ENCODE peak calls at places on chromosome 2, in nine cellular contexts. One of them, this sample, is unnamed.

GRCh38 chr2:166106431-166107015 is 21.3 kb downstream of the SCN1A start:
- DNase-seq in NCI-H1092: peak; percentile 10
- DNase-seq in T-helper 9 cell: no peak
- DNase-seq in T-helper 1 cell: no peak
- DNase-seq in aorta: no peak
- DNase-seq in ACHN: peak; percentile 54
- DNase-seq in GM12892: no peak
- DNase-seq in left cardiac atrium: no peak
- DNase-seq in GM04503: no peak
- DNase-seq in this sample: no peak

GRCh38 chr2:70888389-70888924 is 47.2 kb upstream of the ATP6V1B1 start:
- DNase-seq in aorta: peak; percentile 21
- DNase-seq in GM12892: no peak
- DNase-seq in ACHN: no peak
- DNase-seq in left cardiac atrium: no peak
- DNase-seq in GM04503: no peak
- DNase-seq in T-helper 1 cell: no peak
- DNase-seq in NCI-H1092: peak; percentile 30
- DNase-seq in T-helper 9 cell: no peak
- DNase-seq in this sample: no peak

GRCh38 chr2:200351815-200352214 is 45.3 kb downstream of the SPATS2L start:
- DNase-seq in NCI-H1092: no peak
- DNase-seq in GM12892: no peak
- DNase-seq in ACHN: no peak
- DNase-seq in aorta: no peak
- DNase-seq in T-helper 1 cell: no peak
- DNase-seq in left cardiac atrium: no peak
- DNase-seq in GM04503: no peak
- DNase-seq in T-helper 9 cell: no peak
- DNase-seq in this sample: no peak

GRCh38 chr2:201260302-201260800 is at the start of gene CASP8:
- DNase-seq in NCI-H1092: no peak
- DNase-seq in T-helper 1 cell: peak; percentile 54
- DNase-seq in left cardiac atrium: peak; percentile 29
- DNase-seq in aorta: peak; percentile 66
- DNase-seq in GM04503: no peak
- DNase-seq in GM12892: no peak
- DNase-seq in T-helper 9 cell: peak; percentile 61
- DNase-seq in ACHN: peak; percentile 72
- DNase-seq in this sample: no peak

GRCh38 chr2:127270663-127271062 is 23.3 kb downstream of the ERCC3 start:
- DNase-seq in NCI-H1092: no peak
- DNase-seq in ACHN: no peak
- DNase-seq in left cardiac atrium: no peak
- DNase-seq in GM04503: no peak
- DNase-seq in T-helper 1 cell: no peak
- DNase-seq in GM12892: no peak
- DNase-seq in T-helper 9 cell: no peak
- DNase-seq in aorta: no peak
- DNase-seq in this sample: no peak

GRCh38 chr2:226270279-226270678 is 529.3 kb downstream of the IRS1 start:
- DNase-seq in left cardiac atrium: no peak
- DNase-seq in GM12892: no peak
- DNase-seq in T-helper 1 cell: no peak
- DNase-seq in NCI-H1092: no peak
- DNase-seq in ACHN: no peak
- DNase-seq in GM04503: no peak
- DNase-seq in aorta: no peak
- DNase-seq in T-helper 9 cell: no peak
- DNase-seq in this sample: no peak

GRCh38 chr2:227164745-227165350 is 424 bp downstream of the COL4A3 start:
- DNase-seq in ACHN: peak; percentile 37
- DNase-seq in T-helper 1 cell: no peak
- DNase-seq in NCI-H1092: no peak
- DNase-seq in T-helper 9 cell: no peak
- DNase-seq in GM12892: peak; percentile 33
- DNase-seq in left cardiac atrium: peak; percentile 45
- DNase-seq in GM04503: no peak
- DNase-seq in aorta: no peak
- DNase-seq in this sample: peak; percentile 42

GRCh38 chr2:155377178-155377780 is 678.8 kb downstream of the KCNJ3 start:
- DNase-seq in ACHN: peak; percentile 43
- DNase-seq in NCI-H1092: no peak
- DNase-seq in T-helper 9 cell: no peak
- DNase-seq in GM12892: no peak
- DNase-seq in aorta: no peak
- DNase-seq in left cardiac atrium: no peak
- DNase-seq in T-helper 1 cell: no peak
- DNase-seq in GM04503: peak; percentile 3
- DNase-seq in this sample: peak; percentile 36

GRCh38 chr2:29206941-29207340 is 91.7 kb downstream of the CLIP4 start:
- DNase-seq in GM12892: no peak
- DNase-seq in T-helper 1 cell: no peak
- DNase-seq in ACHN: no peak
- DNase-seq in GM04503: no peak
- DNase-seq in left cardiac atrium: no peak
- DNase-seq in NCI-H1092: no peak
- DNase-seq in T-helper 9 cell: no peak
- DNase-seq in aorta: no peak
- DNase-seq in this sample: no peak

GRCh38 chr2:46230115-46230571 is 67.1 kb upstream of the EPAS1 start:
- DNase-seq in left cardiac atrium: no peak
- DNase-seq in aorta: peak; percentile 81
- DNase-seq in T-helper 9 cell: no peak
- DNase-seq in NCI-H1092: no peak
- DNase-seq in T-helper 1 cell: no peak
- DNase-seq in ACHN: peak; percentile 85
- DNase-seq in GM04503: no peak
- DNase-seq in GM12892: no peak
- DNase-seq in this sample: peak; percentile 63